ENCODE peak calls at places on chromosomes 3 and 15, in six cellular contexts. Y is spleen, V is transverse colon, U is GM23338, B is HCT116, F is endothelial cell of umbilical vein. H is an unnamed sample.

GRCh38 chr15:40075298-40076044 is 33.2 kb downstream of the BMF start:
- DNase-seq in Y (peak), B (no peak), U (no peak), F (peak), V (no peak), H (no peak)

GRCh38 chr3:46628980-46629379 is 16.7 kb downstream of the FAM240A start:
- DNase-seq in B (no peak), U (no peak), V (peak), Y (no peak), F (no peak), H (no peak)

GRCh38 chr3:39101022-39101689 is 6.3 kb downstream of the GORASP1 start:
- DNase-seq in B (no peak), V (peak), U (peak), F (peak), Y (peak), H (no peak)

GRCh38 chr3:129690406-129690805 is 83.9 kb upstream of the PLXND1 start:
- DNase-seq in B (peak), F (peak), V (no peak), U (peak), Y (no peak), H (peak)

GRCh38 chr3:140103166-140103565 is 168.2 kb downstream of the CLSTN2 start:
- DNase-seq in F (no peak), B (no peak), U (no peak), V (no peak), Y (no peak), H (no peak)

GRCh38 chr3:15050405-15051092 is 14.6 kb downstream of the MRPS25 start:
- DNase-seq in F (no peak), B (no peak), V (peak), Y (peak), U (no peak), H (no peak)

GRCh38 chr3:39250116-39250747 is 29.6 kb downstream of the CX3CR1 start:
- DNase-seq in B (no peak), Y (no peak), U (no peak), F (no peak), V (no peak), H (no peak)

GRCh38 chr15:56767315-56767714 is 34.0 kb upstream of the ZNF280D start:
- DNase-seq in F (peak), Y (no peak), U (no peak), B (no peak), V (no peak), H (no peak)

GRCh38 chr3:182035324-182035723 is 323.6 kb downstream of the SOX2 start:
- DNase-seq in V (no peak), Y (no peak), B (no peak), F (no peak), U (no peak), H (no peak)

GRCh38 chr3:15386352-15386751 is 41.0 kb downstream of the METTL6 start:
- DNase-seq in U (no peak), F (no peak), Y (no peak), B (no peak), V (no peak), H (no peak)

GRCh38 chr3:102378216-102378615 is 56.6 kb upstream of the ZPLD1 start:
- DNase-seq in F (no peak), U (no peak), V (no peak), Y (no peak), B (no peak), H (no peak)

GRCh38 chr3:46656778-46657556 is 36.5 kb downstream of the ALS2CL start:
- DNase-seq in B (no peak), V (no peak), F (no peak), Y (no peak), U (no peak), H (no peak)

GRCh38 chr3:69324362-69325025 is 61.4 kb downstream of the FRMD4B start:
- DNase-seq in B (no peak), Y (no peak), V (no peak), F (no peak), U (peak), H (no peak)

GRCh38 chr15:67149859-67150824 is 84.7 kb downstream of the SMAD3 start:
- DNase-seq in Y (no peak), V (peak), U (peak), B (peak), F (peak), H (peak)

GRCh38 chr3:51814034-51814433 is 35.0 kb upstream of the IQCF6 start:
- DNase-seq in U (no peak), Y (no peak), V (no peak), B (no peak), F (no peak), H (no peak)

GRCh38 chr3:63141-63845 is 133.3 kb upstream of the CHL1 start:
- DNase-seq in Y (no peak), B (no peak), V (no peak), F (no peak), U (no peak), H (no peak)
- TF ChIP-seq POLR2AphosphoS5 in Y (no peak), B (no peak), V (peak), F (no peak), U (no peak), H (no peak)

DNA sequence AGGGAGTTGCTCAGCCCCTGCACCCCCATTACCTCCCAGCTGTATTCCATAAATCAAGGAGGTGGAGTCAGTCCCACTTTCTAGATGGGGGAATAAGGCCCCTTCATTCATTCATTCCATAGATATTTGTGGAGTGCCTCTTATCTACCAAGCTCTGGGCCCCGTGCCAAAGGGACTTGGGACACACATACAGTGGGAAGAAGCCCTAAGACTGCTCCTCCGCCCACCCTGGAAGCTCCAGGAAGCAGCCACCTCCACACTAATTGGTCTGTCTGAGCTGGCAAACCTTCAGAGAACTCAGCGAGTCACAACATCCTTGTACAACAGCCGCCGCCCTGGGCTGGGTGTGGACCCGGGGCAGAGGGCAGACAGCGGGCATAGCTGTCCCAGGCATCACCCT is 6.4 kb downstream of the STRA6 start:
- DNase-seq in B (peak), V (peak), Y (no peak), F (no peak), U (no peak), H (no peak)
- H3K4me3 ChIP-seq in B (no peak), V (no peak), Y (no peak), F (no peak), U (no peak), H (no peak)

DNA sequence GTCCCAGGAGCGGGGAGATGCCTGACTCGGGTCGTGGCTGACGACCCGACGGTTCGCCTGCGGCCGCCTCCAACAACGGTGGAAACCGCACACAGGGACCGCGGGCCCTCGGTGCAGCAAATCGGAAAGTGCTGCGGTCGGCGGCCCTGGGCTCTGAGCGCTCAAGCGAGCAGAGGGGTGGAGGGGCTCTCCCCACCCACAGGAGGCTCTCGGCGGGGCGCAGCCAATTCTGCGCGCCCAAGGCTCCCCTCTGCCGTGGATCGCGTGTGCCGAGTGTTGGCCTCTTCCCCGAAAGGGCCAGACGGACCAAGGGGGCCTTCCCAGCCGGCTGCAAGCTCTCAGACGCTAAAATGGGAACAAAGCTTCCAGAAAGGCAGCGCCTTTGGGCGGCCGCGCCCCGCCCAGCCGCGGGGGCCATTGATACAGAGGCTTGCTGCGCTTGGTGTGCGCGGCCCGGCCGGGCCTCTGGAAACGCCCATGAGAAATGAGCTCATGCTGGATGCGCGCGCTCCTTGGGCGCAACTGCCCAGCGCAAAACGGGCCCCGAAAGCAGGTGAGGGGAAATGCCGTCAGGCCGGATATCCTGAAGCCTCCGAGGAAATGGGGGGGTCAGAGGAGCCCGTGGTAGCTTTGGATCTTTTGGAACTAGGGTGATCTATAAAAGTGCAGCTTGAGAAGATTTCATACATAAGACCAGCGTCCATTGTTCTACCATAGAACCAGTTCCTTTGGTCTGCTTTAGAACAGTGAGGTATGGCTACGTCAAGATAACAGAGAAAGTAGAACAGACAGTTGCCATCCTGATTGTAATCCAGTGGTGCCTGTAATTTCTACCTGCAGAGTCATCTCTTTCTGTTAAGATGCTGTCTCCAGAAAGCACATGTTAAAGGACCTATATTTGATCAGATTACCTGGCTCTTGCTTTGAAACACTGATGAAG is 1.2 kb upstream of the GSK3B start:
- DNase-seq in U (peak), V (peak), F (peak), B (peak), Y (peak), H (no peak)
- TF ChIP-seq POLR2AphosphoS5 in U (peak), V (peak), F (peak), B (peak), Y (peak), H (peak)

GRCh38 chr3:65689436-65689835 is 349.3 kb downstream of the MAGI1 start:
- DNase-seq in U (peak), Y (no peak), F (no peak), B (no peak), V (no peak), H (no peak)
- H3K4me3 ChIP-seq in U (no peak), Y (no peak), F (no peak), B (no peak), V (no peak), H (no peak)

GRCh38 chr3:64916192-64916798 is 228.5 kb upstream of the ADAMTS9 start:
- DNase-seq in Y (no peak), U (no peak), V (no peak), B (no peak), F (no peak), H (no peak)

GRCh38 chr3:64916937-64917336 is 229.1 kb upstream of the ADAMTS9 start:
- DNase-seq in Y (no peak), F (peak), B (no peak), V (no peak), U (peak), H (no peak)

GRCh38 chr3:64913515-64913914 is 225.7 kb upstream of the ADAMTS9 start:
- DNase-seq in V (no peak), U (no peak), Y (no peak), B (no peak), F (no peak), H (no peak)

GRCh38 chr3:64917914-64918313 is 230.1 kb upstream of the ADAMTS9 start:
- DNase-seq in Y (no peak), F (no peak), B (no peak), U (no peak), V (no peak), H (no peak)

DNA sequence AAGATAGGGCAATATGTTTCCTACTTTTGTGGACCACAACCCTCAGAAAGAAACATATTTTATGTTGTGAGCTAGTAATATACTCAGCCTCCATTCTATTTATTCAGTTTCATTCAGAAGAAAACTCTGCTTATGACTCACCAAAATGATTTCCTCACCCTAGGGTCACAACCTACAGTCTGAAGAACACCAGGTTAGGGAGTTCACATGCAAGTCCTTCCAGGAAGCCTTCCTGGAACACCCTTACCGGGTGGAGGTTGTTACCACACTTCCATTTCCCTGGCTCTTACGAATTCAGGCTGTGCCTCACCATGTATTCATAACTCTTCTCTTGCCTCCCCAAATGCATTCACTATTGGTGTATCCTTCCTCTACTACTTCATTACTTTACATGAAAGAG is 228.0 kb upstream of the ADAMTS9 start:
- DNase-seq in U (no peak), V (no peak), B (no peak), F (peak), Y (no peak), H (no peak)
- TF ChIP-seq POLR2AphosphoS5 in U (no peak), V (no peak), B (no peak), F (peak), Y (no peak), H (no peak)

H was measured in Panc1.